ENCODE peak calls at places on chromosomes 3 and 15, in ten cellular contexts. I is hippocampal formation; T is pons; M is non-pigmented ciliary epithelial cell; B is GM06990; P is GM13976; X is activated CD4-positive, CD25-positive, alpha-beta regulatory T cell; V is left colon; E is NCI-H446; C is stimulated activated CD4-positive, alpha-beta T cell treated with anti-CD3 and anti-CD28 coated beads, Interleukin-4, amount 100 ng/mL, for 1 hour. W is an unnamed sample.

GRCh38 chr15:40340740-40341400 is at the start of gene CCDC9B:
- DNase-seq in I (peak; percentile 78), T (peak; percentile 88), M (no peak), B (no peak), P (no peak), X (no peak), V (peak; percentile 97), E (peak; percentile 43), C (no peak), W (peak; percentile 96)

GRCh38 chr3:171101982-171102610 is 75.6 kb upstream of the SLC2A2 start:
- DNase-seq in I (no peak), T (no peak), M (no peak), B (no peak), P (no peak), X (no peak), V (no peak), E (no peak), C (no peak), W (no peak)

GRCh38 chr3:130609580-130609979 is 92.6 kb downstream of the COL6A6 start:
- DNase-seq in I (no peak), T (no peak), M (no peak), B (no peak), P (no peak), X (no peak), V (no peak), E (no peak), C (no peak), W (no peak)

GRCh38 chr15:71971905-71972304 is 146.0 kb downstream of the MYO9A start:
- DNase-seq in I (no peak), T (no peak), M (no peak), B (no peak), P (no peak), X (no peak), V (no peak), E (no peak), C (no peak), W (no peak)

GRCh38 chr3:63279000-63279366 is 875 bp downstream of the SYNPR start:
- DNase-seq in I (no peak), T (no peak), M (no peak), B (no peak), P (peak; percentile 22), X (no peak), V (no peak), E (no peak), C (no peak), W (no peak)

GRCh38 chr3:43838877-43839276 is 148.1 kb downstream of the ABHD5 start:
- DNase-seq in I (no peak), T (no peak), M (no peak), B (no peak), P (no peak), X (no peak), V (no peak), E (no peak), C (no peak), W (no peak)

GRCh38 chr15:29111705-29112281 is 157.8 kb downstream of the NSMCE3 start:
- DNase-seq in I (no peak), T (no peak), M (no peak), B (no peak), P (no peak), X (no peak), V (no peak), E (no peak), C (no peak), W (no peak)

GRCh38 chr3:45011756-45012441 is 14.2 kb upstream of the CLEC3B start:
- DNase-seq in I (peak; percentile 16), T (peak; percentile 69), M (peak; percentile 84), B (no peak), P (peak; percentile 50), X (no peak), V (no peak), E (no peak), C (no peak), W (peak; percentile 60)

GRCh38 chr3:127171721-127172120 is 21.2 kb upstream of the PRR23E start:
- DNase-seq in I (no peak), T (no peak), M (no peak), B (no peak), P (no peak), X (no peak), V (no peak), E (no peak), C (no peak), W (no peak)

W was measured in mucosa of descending colon.